ENCODE peak calls at places on chromosome 10, in five cellular contexts. S is stomach, J is HCT116, Y is upper lobe of left lung, U is GM12878. P is an unnamed sample.
A peak's percentile ranks its signal among the peaks of the same experiment; 100 is the strongest.

GRCh38 chr10:47444047-47444446 is 39.9 kb downstream of the ANXA8 start:
- DNase-seq in U (no peak), J (no peak), S (no peak), Y (no peak), P (no peak)

GRCh38 chr10:119207713-119208552 is 562 bp downstream of the GRK5 start:
- DNase-seq in J (no peak), S (peak; percentile 50), Y (peak; percentile 92), U (no peak), P (peak; percentile 93)

GRCh38 chr10:104304927-104305326 is 33.3 kb downstream of the ITPRIP start:
- DNase-seq in Y (no peak), U (no peak), J (no peak), S (no peak), P (no peak)

GRCh38 chr10:1631282-1631681 is 106.0 kb downstream of the ADARB2 start:
- DNase-seq in Y (no peak), U (no peak), S (no peak), J (no peak), P (peak; percentile 60)

GRCh38 chr10:17199351-17199804 is 2.1 kb downstream of the TRDMT1 start:
- DNase-seq in J (no peak), U (no peak), Y (no peak), S (no peak), P (no peak)

GRCh38 chr10:99920901-99921300 is 88.8 kb downstream of the DNMBP start:
- DNase-seq in Y (no peak), J (no peak), U (no peak), S (no peak), P (no peak)

GRCh38 chr10:112973046-112973445 is 23.0 kb downstream of the TCF7L2 start:
- DNase-seq in S (no peak), Y (no peak), U (no peak), J (no peak), P (no peak)

GRCh38 chr10:110637558-110638053 is 6.5 kb upstream of the RBM20 start:
- DNase-seq in Y (no peak), S (no peak), J (no peak), U (no peak), P (no peak)

GRCh38 chr10:126101744-126102143 is 205.4 kb downstream of the FANK1 start:
- DNase-seq in J (no peak), U (peak; percentile 2), S (no peak), Y (no peak), P (no peak)

GRCh38 chr10:118732253-118733194 is 22.2 kb downstream of the CACUL1 start:
- DNase-seq in U (no peak), Y (no peak), J (no peak), S (no peak), P (no peak)

GRCh38 chr10:79399242-79399831 is 46.1 kb downstream of the ZCCHC24 start:
- DNase-seq in S (peak; percentile 81), U (no peak), J (no peak), Y (peak; percentile 93), P (peak; percentile 86)
- H3K4me1 ChIP-seq in S (peaks cover 5% of the 10 kb centered on the region), U (no peaks in the 10 kb centered on the region), J (peaks cover 6% of the 10 kb centered on the region), Y (peaks cover 65% of the 10 kb centered on the region), P (peaks cover 41% of the 10 kb centered on the region)

DNA sequence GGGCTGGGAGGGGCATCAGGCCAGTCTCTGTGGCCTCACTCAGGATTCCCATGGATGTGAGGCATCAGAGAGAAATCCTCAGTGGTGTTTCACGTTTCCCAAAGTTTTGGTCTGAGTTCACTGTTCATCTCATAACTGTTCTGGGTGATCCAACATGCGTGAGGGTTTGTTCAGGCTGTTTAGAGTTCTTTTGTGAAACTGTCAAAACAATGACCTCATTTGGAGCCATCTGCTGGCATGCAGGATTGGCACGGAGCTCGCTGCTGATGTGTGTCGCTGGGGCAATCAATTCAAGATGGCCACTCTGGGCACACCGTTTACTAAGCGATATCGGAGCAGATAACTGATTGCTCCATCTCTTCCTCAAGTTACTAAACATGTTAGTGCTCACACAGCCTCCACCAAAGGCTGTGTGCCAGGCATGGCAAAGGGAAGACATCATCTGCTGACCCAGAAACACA is 365.6 kb downstream of the WDR11 start:
- DNase-seq in Y (no peak), J (no peak), U (no peak), S (no peak), P (no peak)
- TF ChIP-seq POLR2AphosphoS5 in Y (no peak), J (no peak), U (no peak), S (no peak), P (no peak)

GRCh38 chr10:62053860-62054259 is 152.4 kb downstream of the ARID5B start:
- DNase-seq in J (no peak), S (no peak), U (no peak), Y (no peak), P (no peak)

GRCh38 chr10:62050627-62050924 is 149.1 kb downstream of the ARID5B start:
- DNase-seq in Y (no peak), U (no peak), S (no peak), J (no peak), P (no peak)

GRCh38 chr10:62054408-62054807 is 152.9 kb downstream of the ARID5B start:
- DNase-seq in S (no peak), Y (no peak), J (no peak), U (no peak), P (no peak)

GRCh38 chr10:62050941-62051433 is 149.5 kb downstream of the ARID5B start:
- DNase-seq in J (peak; percentile 32), Y (no peak), U (peak; percentile 67), S (peak; percentile 49), P (no peak)

GRCh38 chr10:62052276-62052675 is 150.8 kb downstream of the ARID5B start:
- DNase-seq in U (no peak), Y (no peak), J (no peak), S (no peak), P (no peak)
- H3K4me1 ChIP-seq in U (peaks cover 47% of the 10 kb centered on the region), Y (peaks cover 64% of the 10 kb centered on the region), J (peaks cover 17% of the 10 kb centered on the region), S (peaks cover 91% of the 10 kb centered on the region), P (peaks cover 60% of the 10 kb centered on the region)

DNA sequence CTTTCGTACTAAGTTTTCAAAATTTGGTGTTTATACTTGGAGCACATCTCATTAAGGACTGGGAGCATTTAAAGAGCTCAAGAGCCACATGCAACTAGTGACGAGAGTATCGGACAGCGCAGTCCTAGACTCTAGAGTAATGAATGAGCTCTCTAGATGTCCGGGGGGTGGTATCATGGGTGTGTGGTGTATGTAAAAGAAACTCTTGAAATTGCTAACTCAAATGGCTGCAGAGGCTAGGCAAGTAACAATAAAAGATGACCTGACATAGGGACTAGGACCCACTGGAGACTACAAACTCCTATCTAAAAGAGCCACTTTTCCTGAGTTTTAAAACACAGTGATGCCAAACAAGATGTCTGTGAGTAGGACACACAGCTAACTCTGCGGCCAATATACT is 14.0 kb downstream of the MYOZ1 start:
- DNase-seq in J (no peak), U (no peak), S (no peak), Y (no peak), P (no peak)
- TF ChIP-seq POLR2AphosphoS5 in J (peak; percentile 12), U (peak; percentile 58), S (no peak), Y (no peak), P (no peak)

GRCh38 chr10:22318772-22319171 is 2.1 kb upstream of the BMI1 start:
- DNase-seq in U (no peak), J (no peak), S (no peak), Y (no peak), P (no peak)

GRCh38 chr10:22319559-22320558 is 1.0 kb upstream of the BMI1 start:
- DNase-seq in U (no peak), Y (no peak), S (no peak), J (no peak), P (no peak)

GRCh38 chr10:22321831-22322662 is 1.1 kb downstream of the BMI1 start:
- DNase-seq in Y (peak; percentile 91), J (no peak), U (no peak), S (no peak), P (peak; percentile 86)

GRCh38 chr10:22321156-22321711 is 335 bp downstream of the BMI1 start:
- DNase-seq in U (no peak), J (no peak), S (peak; percentile 57), Y (peak; percentile 94), P (peak; percentile 92)

GRCh38 chr10:22320591-22321155 is at the start of gene BMI1:
- DNase-seq in S (peak; percentile 72), Y (peak; percentile 94), J (no peak), U (no peak), P (peak; percentile 90)
- H3K4me1 ChIP-seq in S (peaks cover 69% of the 10 kb centered on the region), Y (peaks cover 53% of the 10 kb centered on the region), J (peaks cover 53% of the 10 kb centered on the region), U (peaks cover 25% of the 10 kb centered on the region), P (peaks cover 68% of the 10 kb centered on the region)

P was measured in spleen.